ENCODE peak calls at places on chromosomes 12 and 14, in six cellular contexts. I is NCI-H1105, U is islet precursor cell, F is A172, E is AG08395, D is posterior vena cava. J is an unnamed sample.

GRCh38 chr14:61322799-61323290 is 1.5 kb downstream of the PRKCH start:
- DNase-seq in D (no peak), I (peak), E (no peak), U (no peak), F (no peak), J (no peak)

GRCh38 chr12:55771736-55772135 is 28.8 kb downstream of the GDF11 start:
- DNase-seq in U (no peak), D (no peak), F (no peak), E (no peak), I (no peak), J (no peak)

GRCh38 chr14:104681689-104682074 is 7.7 kb upstream of the INF2 start:
- DNase-seq in U (peak), I (no peak), D (peak), E (peak), F (peak), J (no peak)

GRCh38 chr12:571795-572531 is 91.3 kb downstream of the NINJ2 start:
- DNase-seq in F (peak), D (peak), I (no peak), U (peak), E (no peak), J (no peak)

GRCh38 chr12:129571901-129572494 is 331.8 kb downstream of the TMEM132D start:
- DNase-seq in U (peak), E (no peak), I (no peak), F (no peak), D (no peak), J (no peak)

GRCh38 chr12:116924558-116925453 is 14.1 kb downstream of the FBXW8 start:
- DNase-seq in I (no peak), U (peak), D (no peak), E (peak), F (peak), J (no peak)

GRCh38 chr12:88538250-88538649 is 42.0 kb downstream of the KITLG start:
- DNase-seq in U (no peak), D (no peak), F (no peak), I (no peak), E (no peak), J (no peak)

GRCh38 chr14:95891742-95892141 is 15.1 kb downstream of the TUNAR start:
- DNase-seq in D (no peak), F (peak), E (peak), I (no peak), U (no peak), J (no peak)

GRCh38 chr14:59464651-59465569 is at the start of gene GPR135:
- DNase-seq in I (peak), E (peak), U (peak), D (peak), F (no peak), J (peak)

GRCh38 chr14:96424104-96424989 is 32.4 kb downstream of the AK7 start:
- DNase-seq in F (peak), E (peak), U (no peak), D (peak), I (peak), J (no peak)

GRCh38 chr12:48445538-48445937 is 26.8 kb upstream of the ANP32D start:
- DNase-seq in D (no peak), I (no peak), E (no peak), U (no peak), F (no peak), J (no peak)

GRCh38 chr14:29220077-29220476 is 453.5 kb downstream of the FOXG1 start:
- DNase-seq in E (no peak), U (no peak), D (no peak), F (no peak), I (peak), J (no peak)

GRCh38 chr12:51590347-51591019 is 550 bp upstream of the SCN8A start:
- DNase-seq in I (peak), E (peak), U (peak), F (peak), D (peak), J (no peak)

GRCh38 chr14:99125616-99126431 is 146.2 kb downstream of the BCL11B start:
- DNase-seq in F (no peak), U (no peak), I (no peak), D (no peak), E (no peak), J (peak)

GRCh38 chr12:20000229-20000869 is 368.0 kb upstream of the PDE3A start:
- DNase-seq in U (no peak), D (no peak), I (no peak), E (no peak), F (no peak), J (no peak)

GRCh38 chr12:3150820-3151590 is 73.8 kb downstream of the TSPAN9 start:
- DNase-seq in D (no peak), U (peak), E (peak), F (peak), I (no peak), J (no peak)

GRCh38 chr12:65389436-65389835 is 111.0 kb downstream of the MSRB3 start:
- DNase-seq in D (no peak), I (peak), E (no peak), U (no peak), F (no peak), J (no peak)

GRCh38 chr14:35727764-35728163 is 81.3 kb downstream of the RALGAPA1 start:
- DNase-seq in I (no peak), F (no peak), E (no peak), D (no peak), U (no peak), J (no peak)

GRCh38 chr14:23447634-23448353 is 12.3 kb upstream of the MYH7 start:
- DNase-seq in U (peak), E (no peak), D (no peak), I (no peak), F (no peak), J (no peak)

GRCh38 chr14:104700224-104700623 is 10.8 kb downstream of the INF2 start:
- DNase-seq in D (no peak), U (no peak), I (no peak), F (no peak), E (no peak), J (no peak)